ENCODE peak calls at places on chromosome 19, in four cellular contexts. C is stomach, U is NCI-H1092 treated with DMSO at 0.1 percent for 48 hours, K is HCEC 1CT. G is an unnamed sample.

GRCh38 chr19:33905937-33906577 is 109.4 kb downstream of the KCTD15 start:
- DNase-seq in C (peak), U (no peak), K (no peak), G (peak)

GRCh38 chr19:55089279-55089944 is 13.7 kb downstream of the EPS8L1 start:
- DNase-seq in C (no peak), U (no peak), K (no peak), G (no peak)

GRCh38 chr19:9622531-9622930 is 1.5 kb upstream of the ZNF561 start:
- DNase-seq in C (no peak), U (no peak), K (no peak), G (no peak)

GRCh38 chr19:9863759-9864158 is 28.6 kb downstream of the PIN1 start:
- DNase-seq in C (no peak), U (no peak), K (no peak), G (no peak)

GRCh38 chr19:32814046-32814445 is 55.5 kb downstream of the SLC7A9 start:
- DNase-seq in C (no peak), U (no peak), K (no peak), G (no peak)

GRCh38 chr19:34676697-34677385 is at the start of gene SCGB2B2:
- DNase-seq in C (no peak), U (peak), K (peak), G (no peak)

GRCh38 chr19:55253842-55254624 is 4.8 kb downstream of the PPP6R1 start:
- DNase-seq in C (peak), U (peak), K (no peak), G (peak)

GRCh38 chr19:2775556-2776430 is 7.3 kb downstream of the SGTA start:
- DNase-seq in C (peak), U (no peak), K (peak), G (peak)

GRCh38 chr19:38440592-38440991 is 7.1 kb downstream of the RYR1 start:
- DNase-seq in C (no peak), U (no peak), K (no peak), G (no peak)

GRCh38 chr19:3358919-3359849 is 7.2 kb upstream of the NFIC start:
- DNase-seq in C (peak), U (peak), K (peak), G (peak)

GRCh38 chr19:11480927-11481776 is at the start of gene ELAVL3:
- DNase-seq in C (no peak), U (peak), K (no peak), G (no peak)

GRCh38 chr19:40523322-40524047 is 53.2 kb upstream of the SHKBP1 start:
- DNase-seq in C (peak), U (peak), K (peak), G (peak)

GRCh38 chr19:4373601-4374441 is 26.5 kb downstream of the SH3GL1 start:
- DNase-seq in C (no peak), U (no peak), K (no peak), G (no peak)

GRCh38 chr19:18225702-18226468 is at the start of gene PDE4C:
- DNase-seq in C (no peak), U (no peak), K (no peak), G (no peak)

GRCh38 chr19:44672226-44672625 is 944 bp downstream of the CEACAM19 start:
- DNase-seq in C (no peak), U (no peak), K (no peak), G (no peak)

GRCh38 chr19:21202865-21203494 is 61.1 kb downstream of the ZNF431 start:
- DNase-seq in C (no peak), U (peak), K (no peak), G (no peak)

GRCh38 chr19:3336680-3337523 is 29.5 kb upstream of the NFIC start:
- DNase-seq in C (peak), U (peak), K (peak), G (peak)

GRCh38 chr19:14369399-14370168 is 11.7 kb upstream of the ADGRE5 start:
- DNase-seq in C (no peak), U (no peak), K (no peak), G (peak)

GRCh38 chr19:33622809-33623511 is 1.2 kb downstream of the CHST8 start:
- DNase-seq in C (no peak), U (no peak), K (no peak), G (no peak)

GRCh38 chr19:35013047-35013819 is 13.1 kb downstream of the GRAMD1A start:
- DNase-seq in C (peak), U (no peak), K (peak), G (peak)

GRCh38 chr19:28488006-28488405 is 724.9 kb downstream of the UQCRFS1 start:
- DNase-seq in C (no peak), U (no peak), K (no peak), G (peak)

GRCh38 chr19:1572795-1573194 is 4.7 kb upstream of the MEX3D start:
- DNase-seq in C (no peak), U (no peak), K (no peak), G (no peak)

GRCh38 chr19:43468354-43469159 is 3.1 kb upstream of the LYPD3 start:
- DNase-seq in C (no peak), U (no peak), K (no peak), G (no peak)

GRCh38 chr19:16085115-16085514 is 8.8 kb downstream of the TPM4 start:
- DNase-seq in C (no peak), U (no peak), K (peak), G (no peak)

GRCh38 chr19:8004001-8004400 is 1.4 kb downstream of the ELAVL1 start:
- DNase-seq in C (no peak), U (no peak), K (no peak), G (no peak)

GRCh38 chr19:11094520-11094894 is 5.2 kb downstream of the LDLR start:
- DNase-seq in C (no peak), U (no peak), K (no peak), G (no peak)

GRCh38 chr19:42693760-42694350 is 46.4 kb downstream of the PSG3 start:
- DNase-seq in C (no peak), U (peak), K (peak), G (no peak)

GRCh38 chr19:35587326-35587725 is 1.4 kb downstream of the PMIS2 start:
- DNase-seq in C (no peak), U (no peak), K (no peak), G (no peak)

GRCh38 chr19:58572818-58573657 is at the start of gene MZF1:
- DNase-seq in C (peak), U (no peak), K (peak), G (peak)

GRCh38 chr19:55623130-55623868 is 1.1 kb downstream of the ZNF784 start:
- DNase-seq in C (no peak), U (no peak), K (no peak), G (no peak)

GRCh38 chr19:6970478-6970877 is 50.8 kb downstream of the MBD3L2B start:
- DNase-seq in C (no peak), U (no peak), K (no peak), G (no peak)

GRCh38 chr19:50695251-50696064 is 24.1 kb downstream of the SHANK1 start:
- DNase-seq in C (no peak), U (peak), K (no peak), G (no peak)

GRCh38 chr19:56814656-56815055 is 25.9 kb downstream of the PEG3 start:
- DNase-seq in C (no peak), U (no peak), K (no peak), G (no peak)

G was measured in transverse colon.